ENCODE peak calls at places on chromosomes 2 and 18, in nine cellular contexts. J, I, K, G, C, X, Z, T and R are unnamed samples.

GRCh38 chr2:149100739-149101699 is 62.5 kb downstream of the LYPD6B start:
- DNase-seq in C (no peak), K (no peak), X (no peak), Z (no peak), I (no peak), J (peak; percentile 24), T (no peak), G (no peak), R (no peak)

GRCh38 chr2:86216577-86217555 is 17.6 kb downstream of the MRPL35 start:
- DNase-seq in T (no peak), J (peak; percentile 54), C (no peak), K (no peak), I (no peak), X (no peak), Z (no peak), G (no peak), R (no peak)

GRCh38 chr2:200275281-200276103 is 31.0 kb upstream of the SPATS2L start:
- DNase-seq in T (no peak), Z (no peak), X (no peak), I (no peak), J (no peak), K (no peak), C (no peak), G (no peak), R (no peak)

GRCh38 chr2:211822686-211823335 is 715.8 kb downstream of the ERBB4 start:
- DNase-seq in J (peak; percentile 1), X (no peak), K (no peak), I (no peak), T (no peak), C (no peak), Z (no peak), G (no peak), R (no peak)

GRCh38 chr2:101349893-101350662 is 37.2 kb downstream of the CREG2 start:
- DNase-seq in K (peak; percentile 36), Z (no peak), C (no peak), T (peak; percentile 63), G (no peak), J (peak; percentile 64), I (no peak), X (peak; percentile 38), R (peak; percentile 57)

GRCh38 chr2:184032983-184033382 is 565.3 kb upstream of the ZNF804A start:
- DNase-seq in J (no peak), I (no peak), G (no peak), K (no peak), Z (no peak), X (no peak), T (no peak), C (no peak), R (no peak)

GRCh38 chr2:100235098-100235497 is 87.2 kb downstream of the LONRF2 start:
- DNase-seq in G (peak; percentile 44), J (no peak), T (no peak), Z (peak; percentile 39), C (peak; percentile 37), I (peak; percentile 63), X (no peak), K (no peak), R (no peak)

GRCh38 chr18:457120-457519 is 43.4 kb downstream of the COLEC12 start:
- DNase-seq in Z (no peak), J (peak; percentile 95), C (no peak), I (no peak), K (no peak), X (no peak), T (no peak), G (no peak), R (no peak)

GRCh38 chr2:109238580-109238979 is 109.6 kb downstream of the SH3RF3 start:
- DNase-seq in C (peak; percentile 51), G (peak; percentile 27), I (peak; percentile 41), X (no peak), T (no peak), Z (peak; percentile 53), J (peak; percentile 92), K (no peak), R (no peak)

GRCh38 chr2:200787351-200788128 is 24.2 kb upstream of the BZW1 start:
- DNase-seq in Z (no peak), X (peak; percentile 63), C (no peak), T (no peak), I (no peak), K (peak; percentile 40), J (peak; percentile 97), G (no peak), R (no peak)